ENCODE peak calls at places on chromosomes 6 and 20, in four cellular contexts. One of them, this sample, is unnamed.

GRCh38 chr6:164856138-164856537 is 453.3 kb downstream of the C6orf118 start:
- DNase-seq in K562: no peak
- DNase-seq in HepG2: no peak
- DNase-seq in GM12878: no peak
- DNase-seq in this sample: no peak

GRCh38 chr6:119310486-119311036 is 39.0 kb downstream of the MAN1A1 start:
- DNase-seq in K562: no peak
- DNase-seq in HepG2: no peak
- DNase-seq in GM12878: no peak
- DNase-seq in this sample: no peak

GRCh38 chr20:60255426-60255825 is 297.2 kb downstream of the CDH26 start:
- DNase-seq in K562: no peak
- DNase-seq in HepG2: no peak
- DNase-seq in GM12878: no peak
- DNase-seq in this sample: no peak

GRCh38 chr20:48236001-48236400 is 450.7 kb upstream of the SULF2 start:
- DNase-seq in K562: no peak
- DNase-seq in HepG2: no peak
- DNase-seq in GM12878: no peak
- DNase-seq in this sample: no peak

GRCh38 chr6:170485159-170485558 is 67.9 kb downstream of the PSMB1 start:
- DNase-seq in K562: no peak
- DNase-seq in HepG2: no peak
- DNase-seq in GM12878: no peak
- DNase-seq in this sample: no peak

GRCh38 chr6:44115866-44116265 is 11.4 kb downstream of the MRPL14 start:
- DNase-seq in K562: no peak
- DNase-seq in HepG2: no peak
- DNase-seq in GM12878: no peak
- DNase-seq in this sample: no peak

GRCh38 chr6:18609715-18610114 is 222.6 kb downstream of the RNF144B start:
- DNase-seq in K562: no peak
- DNase-seq in HepG2: no peak
- DNase-seq in GM12878: no peak
- DNase-seq in this sample: no peak

GRCh38 chr6:111781055-111781708 is 92.1 kb downstream of the FYN start:
- DNase-seq in K562: no peak
- DNase-seq in HepG2: no peak
- DNase-seq in GM12878: no peak
- DNase-seq in this sample: no peak

GRCh38 chr20:12570371-12570770 is 438.4 kb upstream of the SPTLC3 start:
- DNase-seq in K562: no peak
- DNase-seq in HepG2: peak
- DNase-seq in GM12878: no peak
- DNase-seq in this sample: peak

GRCh38 chr6:33705268-33705885 is 6.1 kb downstream of the UQCC2 start:
- DNase-seq in K562: no peak
- DNase-seq in HepG2: no peak
- DNase-seq in GM12878: no peak
- DNase-seq in this sample: no peak

GRCh38 chr20:20083796-20084195 is 31.5 kb downstream of the CFAP61 start:
- DNase-seq in K562: peak
- DNase-seq in HepG2: peak
- DNase-seq in GM12878: peak
- DNase-seq in this sample: peak
- TF ChIP-seq JUNB in K562: no peak
- TF ChIP-seq JUNB in HepG2: no peak
- TF ChIP-seq JUNB in GM12878: no peak
- TF ChIP-seq JUNB in this sample: no peak

GRCh38 chr20:52724586-52724985 is 247.6 kb upstream of the TSHZ2 start:
- DNase-seq in K562: no peak
- DNase-seq in HepG2: no peak
- DNase-seq in GM12878: no peak
- DNase-seq in this sample: no peak

GRCh38 chr20:52731086-52731485 is 241.1 kb upstream of the TSHZ2 start:
- DNase-seq in K562: no peak
- DNase-seq in HepG2: no peak
- DNase-seq in GM12878: no peak
- DNase-seq in this sample: no peak

GRCh38 chr20:52722926-52723325 is 249.2 kb upstream of the TSHZ2 start:
- DNase-seq in K562: no peak
- DNase-seq in HepG2: no peak
- DNase-seq in GM12878: no peak
- DNase-seq in this sample: no peak

GRCh38 chr20:52727740-52728456 is 244.3 kb upstream of the TSHZ2 start:
- DNase-seq in K562: no peak
- DNase-seq in HepG2: no peak
- DNase-seq in GM12878: no peak
- DNase-seq in this sample: no peak
- TF ChIP-seq USF2 in K562: no peak
- TF ChIP-seq USF2 in HepG2: no peak
- TF ChIP-seq USF2 in GM12878: no peak
- TF ChIP-seq USF2 in this sample: no peak

GRCh38 chr6:166932116-166932515 is 24.2 kb downstream of the RNASET2 start:
- DNase-seq in K562: no peak
- DNase-seq in HepG2: no peak
- DNase-seq in GM12878: no peak
- DNase-seq in this sample: no peak
- TF ChIP-seq JUNB in K562: no peak
- TF ChIP-seq JUNB in HepG2: no peak
- TF ChIP-seq JUNB in GM12878: no peak
- TF ChIP-seq JUNB in this sample: no peak

DNA sequence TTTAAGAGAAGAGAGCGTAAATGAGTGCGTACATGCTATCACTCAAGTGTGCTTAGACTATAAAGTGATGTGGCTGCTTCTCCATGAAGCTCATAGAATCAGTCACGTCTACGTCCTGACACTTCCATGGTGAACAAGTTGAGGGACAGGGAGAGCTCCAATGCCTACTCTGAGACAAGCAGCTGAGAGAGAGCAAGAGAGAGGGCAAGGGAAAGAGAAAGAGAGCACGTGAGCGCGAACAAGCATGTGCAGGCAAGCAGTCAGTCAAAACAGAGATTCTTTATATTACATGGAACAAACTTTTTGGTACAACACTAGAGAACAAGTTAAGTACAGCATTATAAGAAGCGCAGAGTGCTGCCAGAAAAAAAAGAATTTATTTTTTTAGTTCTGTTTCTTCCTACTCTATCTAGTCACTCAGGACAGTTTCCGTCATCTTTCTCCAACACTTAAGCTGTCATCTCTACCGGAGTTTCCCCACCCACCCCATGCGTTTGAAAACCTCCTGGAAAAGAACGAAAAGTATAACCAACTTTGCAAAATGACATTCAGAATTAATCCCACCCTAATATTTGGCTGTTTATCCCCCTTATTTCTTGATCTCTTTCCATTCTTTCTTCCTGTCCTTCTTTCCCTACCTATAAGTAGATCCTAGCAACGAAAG is 61.8 kb downstream of the EPB41L2 start:
- DNase-seq in K562: no peak
- DNase-seq in HepG2: no peak
- DNase-seq in GM12878: no peak
- DNase-seq in this sample: no peak
- TF ChIP-seq USF2 in K562: no peak
- TF ChIP-seq USF2 in HepG2: no peak
- TF ChIP-seq USF2 in GM12878: no peak
- TF ChIP-seq USF2 in this sample: no peak